ENCODE peak calls at places on chromosomes 2 and 18, in seven cellular contexts. One of them, this sample, is unnamed.

GRCh38 chr18:77124452-77124922 is 8.1 kb downstream of the MBP start:
- DNase-seq in heart left ventricle: no peak
- DNase-seq in upper lobe of left lung: peak
- DNase-seq in GM12878: peak
- DNase-seq in Peyer's patch: peak
- DNase-seq in right lobe of liver: no peak
- DNase-seq in stomach: no peak
- DNase-seq in this sample: no peak

GRCh38 chr2:9423100-9423921 is at the start of the genes CPSF3 and ITGB1BP1:
- DNase-seq in heart left ventricle: peak
- DNase-seq in upper lobe of left lung: peak
- DNase-seq in GM12878: peak
- DNase-seq in Peyer's patch: peak
- DNase-seq in right lobe of liver: peak
- DNase-seq in stomach: peak
- DNase-seq in this sample: peak

GRCh38 chr2:24238158-24238557 is 63.3 kb downstream of the FAM228A start:
- DNase-seq in heart left ventricle: no peak
- DNase-seq in upper lobe of left lung: no peak
- DNase-seq in GM12878: no peak
- DNase-seq in Peyer's patch: no peak
- DNase-seq in right lobe of liver: no peak
- DNase-seq in stomach: no peak
- DNase-seq in this sample: no peak

GRCh38 chr2:240701091-240701735 is 9.5 kb downstream of the AQP12A start:
- DNase-seq in heart left ventricle: peak
- DNase-seq in upper lobe of left lung: peak
- DNase-seq in GM12878: no peak
- DNase-seq in Peyer's patch: no peak
- DNase-seq in right lobe of liver: peak
- DNase-seq in stomach: no peak
- DNase-seq in this sample: no peak

GRCh38 chr2:9699139-9699823 is 68.5 kb upstream of the YWHAQ start:
- DNase-seq in heart left ventricle: no peak
- DNase-seq in upper lobe of left lung: no peak
- DNase-seq in GM12878: no peak
- DNase-seq in Peyer's patch: no peak
- DNase-seq in right lobe of liver: no peak
- DNase-seq in stomach: no peak
- DNase-seq in this sample: no peak

GRCh38 chr2:61959381-61960293 is 54.2 kb downstream of the COMMD1 start:
- DNase-seq in heart left ventricle: no peak
- DNase-seq in upper lobe of left lung: no peak
- DNase-seq in GM12878: no peak
- DNase-seq in Peyer's patch: no peak
- DNase-seq in right lobe of liver: no peak
- DNase-seq in stomach: no peak
- DNase-seq in this sample: no peak

GRCh38 chr2:58377181-58377580 is 136.1 kb upstream of the FANCL start:
- DNase-seq in heart left ventricle: no peak
- DNase-seq in upper lobe of left lung: no peak
- DNase-seq in GM12878: no peak
- DNase-seq in Peyer's patch: no peak
- DNase-seq in right lobe of liver: no peak
- DNase-seq in stomach: no peak
- DNase-seq in this sample: no peak

GRCh38 chr2:24269270-24269669 is 91.1 kb downstream of the ITSN2 start:
- DNase-seq in heart left ventricle: no peak
- DNase-seq in upper lobe of left lung: no peak
- DNase-seq in GM12878: no peak
- DNase-seq in Peyer's patch: no peak
- DNase-seq in right lobe of liver: no peak
- DNase-seq in stomach: no peak
- DNase-seq in this sample: no peak

GRCh38 chr2:53569957-53570727 is 197.5 kb upstream of the CHAC2 start:
- DNase-seq in heart left ventricle: no peak
- DNase-seq in upper lobe of left lung: no peak
- DNase-seq in GM12878: no peak
- DNase-seq in Peyer's patch: no peak
- DNase-seq in right lobe of liver: no peak
- DNase-seq in stomach: no peak
- DNase-seq in this sample: no peak

GRCh38 chr18:75170022-75170789 is 38.7 kb downstream of the PTGR3 start:
- DNase-seq in heart left ventricle: peak
- DNase-seq in upper lobe of left lung: peak
- DNase-seq in GM12878: no peak
- DNase-seq in Peyer's patch: no peak
- DNase-seq in right lobe of liver: no peak
- DNase-seq in stomach: no peak
- DNase-seq in this sample: no peak

GRCh38 chr2:180254872-180255271 is 247.8 kb upstream of the CWC22 start:
- DNase-seq in heart left ventricle: no peak
- DNase-seq in upper lobe of left lung: no peak
- DNase-seq in GM12878: no peak
- DNase-seq in Peyer's patch: no peak
- DNase-seq in right lobe of liver: no peak
- DNase-seq in stomach: no peak
- DNase-seq in this sample: no peak

GRCh38 chr18:69948919-69949537 is 1.4 kb upstream of the CD226 start:
- DNase-seq in heart left ventricle: peak
- DNase-seq in upper lobe of left lung: no peak
- DNase-seq in GM12878: peak
- DNase-seq in Peyer's patch: peak
- DNase-seq in right lobe of liver: peak
- DNase-seq in stomach: peak
- DNase-seq in this sample: no peak

GRCh38 chr18:45519881-45520280 is 95.4 kb upstream of the SLC14A2 start:
- DNase-seq in heart left ventricle: no peak
- DNase-seq in upper lobe of left lung: no peak
- DNase-seq in GM12878: no peak
- DNase-seq in Peyer's patch: no peak
- DNase-seq in right lobe of liver: no peak
- DNase-seq in stomach: no peak
- DNase-seq in this sample: no peak

GRCh38 chr2:46876741-46877384 is 38.7 kb downstream of the MCFD2 start:
- DNase-seq in heart left ventricle: peak
- DNase-seq in upper lobe of left lung: peak
- DNase-seq in GM12878: no peak
- DNase-seq in Peyer's patch: no peak
- DNase-seq in right lobe of liver: no peak
- DNase-seq in stomach: peak
- DNase-seq in this sample: no peak

GRCh38 chr2:213834746-213835145 is 550.5 kb downstream of the SPAG16 start:
- DNase-seq in heart left ventricle: no peak
- DNase-seq in upper lobe of left lung: no peak
- DNase-seq in GM12878: no peak
- DNase-seq in Peyer's patch: no peak
- DNase-seq in right lobe of liver: no peak
- DNase-seq in stomach: no peak
- DNase-seq in this sample: no peak

DNA sequence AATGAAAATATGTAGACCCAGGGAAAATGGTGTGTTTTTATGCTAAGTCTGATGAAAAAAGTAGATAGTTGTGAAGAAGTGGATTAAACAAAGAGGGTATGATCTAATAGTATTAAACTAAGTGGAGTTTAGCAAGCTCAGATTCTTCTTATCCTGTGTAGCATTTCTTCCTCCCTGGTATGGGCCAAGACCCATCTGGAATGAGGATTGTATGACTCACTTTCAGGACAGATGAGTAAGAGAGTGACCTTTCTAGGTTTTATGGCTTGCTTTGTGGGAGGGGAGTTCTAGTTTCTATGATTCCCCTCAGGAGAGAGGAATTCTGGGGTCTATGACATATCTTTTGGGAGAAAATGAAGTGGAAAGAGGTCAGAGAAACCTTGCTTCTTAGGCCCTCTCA is 550.1 kb downstream of the SPAG16 start:
- DNase-seq in heart left ventricle: no peak
- DNase-seq in upper lobe of left lung: no peak
- DNase-seq in GM12878: no peak
- DNase-seq in Peyer's patch: no peak
- DNase-seq in right lobe of liver: no peak
- DNase-seq in stomach: no peak
- DNase-seq in this sample: no peak
- H3K4me3 ChIP-seq in heart left ventricle: no peak
- H3K4me3 ChIP-seq in upper lobe of left lung: no peak
- H3K4me3 ChIP-seq in GM12878: no peak
- H3K4me3 ChIP-seq in Peyer's patch: no peak
- H3K4me3 ChIP-seq in right lobe of liver: no peak
- H3K4me3 ChIP-seq in stomach: no peak
- H3K4me3 ChIP-seq in this sample: no peak

DNA sequence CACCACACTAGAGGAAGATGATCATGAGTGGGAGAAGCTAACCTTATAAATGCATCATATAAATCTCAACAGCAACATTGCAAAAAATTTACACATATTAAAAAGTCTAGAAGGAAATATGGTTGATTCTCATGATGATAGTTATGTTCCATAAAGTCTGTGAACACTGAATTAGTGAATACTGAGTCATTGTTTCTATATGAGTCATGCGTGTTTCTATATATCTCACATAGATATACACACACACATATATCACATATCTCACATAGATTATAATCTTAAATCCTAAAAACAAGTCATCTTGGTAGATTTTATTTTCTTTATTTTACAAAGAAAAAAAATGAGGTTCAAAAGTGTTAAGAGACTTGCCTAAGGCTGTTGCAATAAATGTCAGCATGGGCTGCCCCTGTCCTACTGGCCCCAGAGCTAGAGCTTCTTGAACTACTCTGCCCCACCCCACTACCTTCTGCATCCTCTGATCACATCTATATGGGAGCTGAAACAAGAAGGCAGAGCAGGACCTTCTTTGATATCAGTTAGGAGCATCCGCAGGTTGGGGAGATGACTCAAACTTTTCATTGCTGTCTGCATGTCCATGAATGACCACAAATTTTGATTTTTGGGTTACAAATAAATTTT is 81.8 kb upstream of the ADAM23 start:
- DNase-seq in heart left ventricle: no peak
- DNase-seq in upper lobe of left lung: no peak
- DNase-seq in GM12878: no peak
- DNase-seq in Peyer's patch: no peak
- DNase-seq in right lobe of liver: no peak
- DNase-seq in stomach: no peak
- DNase-seq in this sample: no peak
- H3K27ac ChIP-seq in heart left ventricle: no peak
- H3K27ac ChIP-seq in upper lobe of left lung: no peak
- H3K27ac ChIP-seq in GM12878: no peak
- H3K27ac ChIP-seq in Peyer's patch: no peak
- H3K27ac ChIP-seq in right lobe of liver: no peak
- H3K27ac ChIP-seq in stomach: no peak
- H3K27ac ChIP-seq in this sample: no peak

GRCh38 chr2:60948926-60949579 is 67.7 kb downstream of the REL start:
- DNase-seq in heart left ventricle: no peak
- DNase-seq in upper lobe of left lung: no peak
- DNase-seq in GM12878: no peak
- DNase-seq in Peyer's patch: no peak
- DNase-seq in right lobe of liver: no peak
- DNase-seq in stomach: no peak
- DNase-seq in this sample: no peak
- TF ChIP-seq POLR2A in heart left ventricle: no peak
- TF ChIP-seq POLR2A in upper lobe of left lung: no peak
- TF ChIP-seq POLR2A in GM12878: no peak
- TF ChIP-seq POLR2A in Peyer's patch: no peak
- TF ChIP-seq POLR2A in right lobe of liver: no peak
- TF ChIP-seq POLR2A in stomach: no peak
- TF ChIP-seq POLR2A in this sample: no peak

GRCh38 chr2:151782378-151783132 is 45.7 kb downstream of the ARL5A start:
- DNase-seq in heart left ventricle: no peak
- DNase-seq in upper lobe of left lung: no peak
- DNase-seq in GM12878: no peak
- DNase-seq in Peyer's patch: no peak
- DNase-seq in right lobe of liver: no peak
- DNase-seq in stomach: no peak
- DNase-seq in this sample: no peak

GRCh38 chr2:151789055-151789834 is 39.0 kb downstream of the ARL5A start:
- DNase-seq in heart left ventricle: no peak
- DNase-seq in upper lobe of left lung: no peak
- DNase-seq in GM12878: no peak
- DNase-seq in Peyer's patch: no peak
- DNase-seq in right lobe of liver: no peak
- DNase-seq in stomach: no peak
- DNase-seq in this sample: no peak

GRCh38 chr2:151783133-151783520 is 45.1 kb downstream of the ARL5A start:
- DNase-seq in heart left ventricle: no peak
- DNase-seq in upper lobe of left lung: no peak
- DNase-seq in GM12878: no peak
- DNase-seq in Peyer's patch: no peak
- DNase-seq in right lobe of liver: no peak
- DNase-seq in stomach: no peak
- DNase-seq in this sample: no peak

GRCh38 chr2:151786077-151786476 is 42.1 kb downstream of the ARL5A start:
- DNase-seq in heart left ventricle: no peak
- DNase-seq in upper lobe of left lung: no peak
- DNase-seq in GM12878: no peak
- DNase-seq in Peyer's patch: no peak
- DNase-seq in right lobe of liver: no peak
- DNase-seq in stomach: no peak
- DNase-seq in this sample: no peak

GRCh38 chr2:151786493-151786892 is 41.7 kb downstream of the ARL5A start:
- DNase-seq in heart left ventricle: no peak
- DNase-seq in upper lobe of left lung: no peak
- DNase-seq in GM12878: no peak
- DNase-seq in Peyer's patch: no peak
- DNase-seq in right lobe of liver: no peak
- DNase-seq in stomach: no peak
- DNase-seq in this sample: no peak
- H3K4me3 ChIP-seq in heart left ventricle: no peak
- H3K4me3 ChIP-seq in upper lobe of left lung: no peak
- H3K4me3 ChIP-seq in GM12878: no peak
- H3K4me3 ChIP-seq in Peyer's patch: no peak
- H3K4me3 ChIP-seq in right lobe of liver: no peak
- H3K4me3 ChIP-seq in stomach: no peak
- H3K4me3 ChIP-seq in this sample: no peak